ENCODE peak calls at places on chromosomes 1 and 21, in eight cellular contexts. One of them, this sample, is unnamed.

GRCh38 chr1:118944546-118944945 is 43.6 kb downstream of the TBX15 start:
- DNase-seq in ureter: no peak
- DNase-seq in activated CD4-positive, alpha-beta T cell treated with anti-CD3 and anti-CD28 coated beads, Interleukin-2, amount 10 ng/mL, durations not matched to agents 7 days and 5 days: no peak
- DNase-seq in kidney tubule cell: no peak
- DNase-seq in CD4-positive, CD25-positive, alpha-beta regulatory T cell: no peak
- DNase-seq in naive B cell: no peak
- DNase-seq in fibroblast of the aortic adventitia: no peak
- DNase-seq in activated T-cell treated with anti-CD3 and anti-CD28 coated beads, Interleukin-2, amount 50 U/mL, for 72 hours: no peak
- DNase-seq in this sample: no peak

GRCh38 chr1:232937741-232938375 is 12.6 kb upstream of the NTPCR start:
- DNase-seq in ureter: no peak
- DNase-seq in activated CD4-positive, alpha-beta T cell treated with anti-CD3 and anti-CD28 coated beads, Interleukin-2, amount 10 ng/mL, durations not matched to agents 7 days and 5 days: no peak
- DNase-seq in kidney tubule cell: no peak
- DNase-seq in CD4-positive, CD25-positive, alpha-beta regulatory T cell: no peak
- DNase-seq in naive B cell: no peak
- DNase-seq in fibroblast of the aortic adventitia: peak
- DNase-seq in activated T-cell treated with anti-CD3 and anti-CD28 coated beads, Interleukin-2, amount 50 U/mL, for 72 hours: no peak
- DNase-seq in this sample: no peak

GRCh38 chr1:7366955-7367665 is 404.0 kb upstream of the VAMP3 start:
- DNase-seq in ureter: no peak
- DNase-seq in activated CD4-positive, alpha-beta T cell treated with anti-CD3 and anti-CD28 coated beads, Interleukin-2, amount 10 ng/mL, durations not matched to agents 7 days and 5 days: no peak
- DNase-seq in kidney tubule cell: no peak
- DNase-seq in CD4-positive, CD25-positive, alpha-beta regulatory T cell: no peak
- DNase-seq in naive B cell: no peak
- DNase-seq in fibroblast of the aortic adventitia: no peak
- DNase-seq in activated T-cell treated with anti-CD3 and anti-CD28 coated beads, Interleukin-2, amount 50 U/mL, for 72 hours: no peak
- DNase-seq in this sample: no peak

GRCh38 chr1:2199042-2199810 is 4.7 kb upstream of the FAAP20 start:
- DNase-seq in ureter: peak
- DNase-seq in activated CD4-positive, alpha-beta T cell treated with anti-CD3 and anti-CD28 coated beads, Interleukin-2, amount 10 ng/mL, durations not matched to agents 7 days and 5 days: peak
- DNase-seq in kidney tubule cell: peak
- DNase-seq in CD4-positive, CD25-positive, alpha-beta regulatory T cell: peak
- DNase-seq in naive B cell: peak
- DNase-seq in fibroblast of the aortic adventitia: peak
- DNase-seq in activated T-cell treated with anti-CD3 and anti-CD28 coated beads, Interleukin-2, amount 50 U/mL, for 72 hours: peak
- DNase-seq in this sample: peak

GRCh38 chr1:36352910-36353878 is 29.7 kb upstream of the EVA1B start:
- DNase-seq in ureter: no peak
- DNase-seq in activated CD4-positive, alpha-beta T cell treated with anti-CD3 and anti-CD28 coated beads, Interleukin-2, amount 10 ng/mL, durations not matched to agents 7 days and 5 days: no peak
- DNase-seq in kidney tubule cell: peak
- DNase-seq in CD4-positive, CD25-positive, alpha-beta regulatory T cell: no peak
- DNase-seq in naive B cell: no peak
- DNase-seq in fibroblast of the aortic adventitia: peak
- DNase-seq in activated T-cell treated with anti-CD3 and anti-CD28 coated beads, Interleukin-2, amount 50 U/mL, for 72 hours: no peak
- DNase-seq in this sample: no peak

GRCh38 chr1:95793893-95794292 is 559.9 kb downstream of the RWDD3 start:
- DNase-seq in ureter: no peak
- DNase-seq in activated CD4-positive, alpha-beta T cell treated with anti-CD3 and anti-CD28 coated beads, Interleukin-2, amount 10 ng/mL, durations not matched to agents 7 days and 5 days: no peak
- DNase-seq in kidney tubule cell: no peak
- DNase-seq in CD4-positive, CD25-positive, alpha-beta regulatory T cell: no peak
- DNase-seq in naive B cell: no peak
- DNase-seq in fibroblast of the aortic adventitia: no peak
- DNase-seq in activated T-cell treated with anti-CD3 and anti-CD28 coated beads, Interleukin-2, amount 50 U/mL, for 72 hours: no peak
- DNase-seq in this sample: no peak

GRCh38 chr1:110050602-110051261 is 16.3 kb downstream of the STRIP1 start:
- DNase-seq in ureter: no peak
- DNase-seq in activated CD4-positive, alpha-beta T cell treated with anti-CD3 and anti-CD28 coated beads, Interleukin-2, amount 10 ng/mL, durations not matched to agents 7 days and 5 days: no peak
- DNase-seq in kidney tubule cell: no peak
- DNase-seq in CD4-positive, CD25-positive, alpha-beta regulatory T cell: no peak
- DNase-seq in naive B cell: no peak
- DNase-seq in fibroblast of the aortic adventitia: peak
- DNase-seq in activated T-cell treated with anti-CD3 and anti-CD28 coated beads, Interleukin-2, amount 50 U/mL, for 72 hours: no peak
- DNase-seq in this sample: no peak

GRCh38 chr1:88302843-88303486 is 381.1 kb upstream of the PKN2 start:
- DNase-seq in ureter: no peak
- DNase-seq in activated CD4-positive, alpha-beta T cell treated with anti-CD3 and anti-CD28 coated beads, Interleukin-2, amount 10 ng/mL, durations not matched to agents 7 days and 5 days: no peak
- DNase-seq in kidney tubule cell: peak
- DNase-seq in CD4-positive, CD25-positive, alpha-beta regulatory T cell: no peak
- DNase-seq in naive B cell: peak
- DNase-seq in fibroblast of the aortic adventitia: peak
- DNase-seq in activated T-cell treated with anti-CD3 and anti-CD28 coated beads, Interleukin-2, amount 50 U/mL, for 72 hours: no peak
- DNase-seq in this sample: peak

GRCh38 chr1:201454568-201454967 is 14.4 kb downstream of the PHLDA3 start:
- DNase-seq in ureter: no peak
- DNase-seq in activated CD4-positive, alpha-beta T cell treated with anti-CD3 and anti-CD28 coated beads, Interleukin-2, amount 10 ng/mL, durations not matched to agents 7 days and 5 days: no peak
- DNase-seq in kidney tubule cell: no peak
- DNase-seq in CD4-positive, CD25-positive, alpha-beta regulatory T cell: no peak
- DNase-seq in naive B cell: no peak
- DNase-seq in fibroblast of the aortic adventitia: no peak
- DNase-seq in activated T-cell treated with anti-CD3 and anti-CD28 coated beads, Interleukin-2, amount 50 U/mL, for 72 hours: no peak
- DNase-seq in this sample: no peak

GRCh38 chr1:63326106-63326472 is 3.7 kb downstream of the FOXD3 start:
- DNase-seq in ureter: no peak
- DNase-seq in activated CD4-positive, alpha-beta T cell treated with anti-CD3 and anti-CD28 coated beads, Interleukin-2, amount 10 ng/mL, durations not matched to agents 7 days and 5 days: no peak
- DNase-seq in kidney tubule cell: no peak
- DNase-seq in CD4-positive, CD25-positive, alpha-beta regulatory T cell: no peak
- DNase-seq in naive B cell: no peak
- DNase-seq in fibroblast of the aortic adventitia: no peak
- DNase-seq in activated T-cell treated with anti-CD3 and anti-CD28 coated beads, Interleukin-2, amount 50 U/mL, for 72 hours: no peak
- DNase-seq in this sample: peak

GRCh38 chr1:155309423-155310021 is 856 bp downstream of the FDPS start:
- DNase-seq in ureter: no peak
- DNase-seq in activated CD4-positive, alpha-beta T cell treated with anti-CD3 and anti-CD28 coated beads, Interleukin-2, amount 10 ng/mL, durations not matched to agents 7 days and 5 days: no peak
- DNase-seq in kidney tubule cell: peak
- DNase-seq in CD4-positive, CD25-positive, alpha-beta regulatory T cell: no peak
- DNase-seq in naive B cell: no peak
- DNase-seq in fibroblast of the aortic adventitia: no peak
- DNase-seq in activated T-cell treated with anti-CD3 and anti-CD28 coated beads, Interleukin-2, amount 50 U/mL, for 72 hours: no peak
- DNase-seq in this sample: peak

GRCh38 chr1:40886318-40887011 is 24.3 kb upstream of the CITED4 start:
- DNase-seq in ureter: no peak
- DNase-seq in activated CD4-positive, alpha-beta T cell treated with anti-CD3 and anti-CD28 coated beads, Interleukin-2, amount 10 ng/mL, durations not matched to agents 7 days and 5 days: no peak
- DNase-seq in kidney tubule cell: no peak
- DNase-seq in CD4-positive, CD25-positive, alpha-beta regulatory T cell: no peak
- DNase-seq in naive B cell: no peak
- DNase-seq in fibroblast of the aortic adventitia: no peak
- DNase-seq in activated T-cell treated with anti-CD3 and anti-CD28 coated beads, Interleukin-2, amount 50 U/mL, for 72 hours: no peak
- DNase-seq in this sample: no peak

GRCh38 chr21:37757631-37758376 is 158.5 kb downstream of the KCNJ6 start:
- DNase-seq in ureter: no peak
- DNase-seq in activated CD4-positive, alpha-beta T cell treated with anti-CD3 and anti-CD28 coated beads, Interleukin-2, amount 10 ng/mL, durations not matched to agents 7 days and 5 days: no peak
- DNase-seq in kidney tubule cell: no peak
- DNase-seq in CD4-positive, CD25-positive, alpha-beta regulatory T cell: no peak
- DNase-seq in naive B cell: no peak
- DNase-seq in fibroblast of the aortic adventitia: no peak
- DNase-seq in activated T-cell treated with anti-CD3 and anti-CD28 coated beads, Interleukin-2, amount 50 U/mL, for 72 hours: no peak
- DNase-seq in this sample: no peak

GRCh38 chr1:58442114-58442513 is 104.4 kb downstream of the OMA1 start:
- DNase-seq in ureter: no peak
- DNase-seq in activated CD4-positive, alpha-beta T cell treated with anti-CD3 and anti-CD28 coated beads, Interleukin-2, amount 10 ng/mL, durations not matched to agents 7 days and 5 days: no peak
- DNase-seq in kidney tubule cell: peak
- DNase-seq in CD4-positive, CD25-positive, alpha-beta regulatory T cell: no peak
- DNase-seq in naive B cell: no peak
- DNase-seq in fibroblast of the aortic adventitia: no peak
- DNase-seq in activated T-cell treated with anti-CD3 and anti-CD28 coated beads, Interleukin-2, amount 50 U/mL, for 72 hours: no peak
- DNase-seq in this sample: no peak

GRCh38 chr21:44438531-44439210 is 16.6 kb upstream of the LRRC3 start:
- DNase-seq in ureter: no peak
- DNase-seq in activated CD4-positive, alpha-beta T cell treated with anti-CD3 and anti-CD28 coated beads, Interleukin-2, amount 10 ng/mL, durations not matched to agents 7 days and 5 days: no peak
- DNase-seq in kidney tubule cell: no peak
- DNase-seq in CD4-positive, CD25-positive, alpha-beta regulatory T cell: no peak
- DNase-seq in naive B cell: no peak
- DNase-seq in fibroblast of the aortic adventitia: no peak
- DNase-seq in activated T-cell treated with anti-CD3 and anti-CD28 coated beads, Interleukin-2, amount 50 U/mL, for 72 hours: no peak
- DNase-seq in this sample: no peak

GRCh38 chr1:45136984-45137383 is 69.4 kb downstream of the ZSWIM5 start:
- DNase-seq in ureter: no peak
- DNase-seq in activated CD4-positive, alpha-beta T cell treated with anti-CD3 and anti-CD28 coated beads, Interleukin-2, amount 10 ng/mL, durations not matched to agents 7 days and 5 days: no peak
- DNase-seq in kidney tubule cell: no peak
- DNase-seq in CD4-positive, CD25-positive, alpha-beta regulatory T cell: no peak
- DNase-seq in naive B cell: no peak
- DNase-seq in fibroblast of the aortic adventitia: no peak
- DNase-seq in activated T-cell treated with anti-CD3 and anti-CD28 coated beads, Interleukin-2, amount 50 U/mL, for 72 hours: no peak
- DNase-seq in this sample: no peak

GRCh38 chr21:46150491-46151121 is 4.8 kb downstream of the FTCD start:
- DNase-seq in ureter: no peak
- DNase-seq in activated CD4-positive, alpha-beta T cell treated with anti-CD3 and anti-CD28 coated beads, Interleukin-2, amount 10 ng/mL, durations not matched to agents 7 days and 5 days: no peak
- DNase-seq in kidney tubule cell: no peak
- DNase-seq in CD4-positive, CD25-positive, alpha-beta regulatory T cell: no peak
- DNase-seq in naive B cell: no peak
- DNase-seq in fibroblast of the aortic adventitia: no peak
- DNase-seq in activated T-cell treated with anti-CD3 and anti-CD28 coated beads, Interleukin-2, amount 50 U/mL, for 72 hours: no peak
- DNase-seq in this sample: no peak

GRCh38 chr1:46927249-46927835 is 13.9 kb downstream of the CYP4A11 start:
- DNase-seq in ureter: no peak
- DNase-seq in activated CD4-positive, alpha-beta T cell treated with anti-CD3 and anti-CD28 coated beads, Interleukin-2, amount 10 ng/mL, durations not matched to agents 7 days and 5 days: no peak
- DNase-seq in kidney tubule cell: no peak
- DNase-seq in CD4-positive, CD25-positive, alpha-beta regulatory T cell: no peak
- DNase-seq in naive B cell: no peak
- DNase-seq in fibroblast of the aortic adventitia: no peak
- DNase-seq in activated T-cell treated with anti-CD3 and anti-CD28 coated beads, Interleukin-2, amount 50 U/mL, for 72 hours: no peak
- DNase-seq in this sample: no peak

GRCh38 chr1:184469391-184469790 is 82.6 kb downstream of the C1orf21 start:
- DNase-seq in ureter: no peak
- DNase-seq in activated CD4-positive, alpha-beta T cell treated with anti-CD3 and anti-CD28 coated beads, Interleukin-2, amount 10 ng/mL, durations not matched to agents 7 days and 5 days: no peak
- DNase-seq in kidney tubule cell: no peak
- DNase-seq in CD4-positive, CD25-positive, alpha-beta regulatory T cell: no peak
- DNase-seq in naive B cell: no peak
- DNase-seq in fibroblast of the aortic adventitia: no peak
- DNase-seq in activated T-cell treated with anti-CD3 and anti-CD28 coated beads, Interleukin-2, amount 50 U/mL, for 72 hours: no peak
- DNase-seq in this sample: no peak

GRCh38 chr1:72062584-72062983 is 219.8 kb downstream of the NEGR1 start:
- DNase-seq in ureter: no peak
- DNase-seq in activated CD4-positive, alpha-beta T cell treated with anti-CD3 and anti-CD28 coated beads, Interleukin-2, amount 10 ng/mL, durations not matched to agents 7 days and 5 days: no peak
- DNase-seq in kidney tubule cell: no peak
- DNase-seq in CD4-positive, CD25-positive, alpha-beta regulatory T cell: no peak
- DNase-seq in naive B cell: no peak
- DNase-seq in fibroblast of the aortic adventitia: peak
- DNase-seq in activated T-cell treated with anti-CD3 and anti-CD28 coated beads, Interleukin-2, amount 50 U/mL, for 72 hours: no peak
- DNase-seq in this sample: no peak

GRCh38 chr1:98388431-98388830 is 273.1 kb upstream of the SNX7 start:
- DNase-seq in ureter: no peak
- DNase-seq in activated CD4-positive, alpha-beta T cell treated with anti-CD3 and anti-CD28 coated beads, Interleukin-2, amount 10 ng/mL, durations not matched to agents 7 days and 5 days: peak
- DNase-seq in kidney tubule cell: peak
- DNase-seq in CD4-positive, CD25-positive, alpha-beta regulatory T cell: peak
- DNase-seq in naive B cell: no peak
- DNase-seq in fibroblast of the aortic adventitia: peak
- DNase-seq in activated T-cell treated with anti-CD3 and anti-CD28 coated beads, Interleukin-2, amount 50 U/mL, for 72 hours: peak
- DNase-seq in this sample: no peak

GRCh38 chr1:209552406-209553264 is 30.9 kb upstream of the CAMK1G start:
- DNase-seq in ureter: no peak
- DNase-seq in activated CD4-positive, alpha-beta T cell treated with anti-CD3 and anti-CD28 coated beads, Interleukin-2, amount 10 ng/mL, durations not matched to agents 7 days and 5 days: no peak
- DNase-seq in kidney tubule cell: peak
- DNase-seq in CD4-positive, CD25-positive, alpha-beta regulatory T cell: no peak
- DNase-seq in naive B cell: no peak
- DNase-seq in fibroblast of the aortic adventitia: no peak
- DNase-seq in activated T-cell treated with anti-CD3 and anti-CD28 coated beads, Interleukin-2, amount 50 U/mL, for 72 hours: no peak
- DNase-seq in this sample: no peak

GRCh38 chr1:32404956-32405355 is 10.7 kb upstream of the BSDC1 start:
- DNase-seq in ureter: no peak
- DNase-seq in activated CD4-positive, alpha-beta T cell treated with anti-CD3 and anti-CD28 coated beads, Interleukin-2, amount 10 ng/mL, durations not matched to agents 7 days and 5 days: no peak
- DNase-seq in kidney tubule cell: no peak
- DNase-seq in CD4-positive, CD25-positive, alpha-beta regulatory T cell: no peak
- DNase-seq in naive B cell: no peak
- DNase-seq in fibroblast of the aortic adventitia: peak
- DNase-seq in activated T-cell treated with anti-CD3 and anti-CD28 coated beads, Interleukin-2, amount 50 U/mL, for 72 hours: no peak
- DNase-seq in this sample: peak

GRCh38 chr1:154716012-154716411 is 108.0 kb upstream of the ADAR start:
- DNase-seq in ureter: no peak
- DNase-seq in activated CD4-positive, alpha-beta T cell treated with anti-CD3 and anti-CD28 coated beads, Interleukin-2, amount 10 ng/mL, durations not matched to agents 7 days and 5 days: no peak
- DNase-seq in kidney tubule cell: peak
- DNase-seq in CD4-positive, CD25-positive, alpha-beta regulatory T cell: no peak
- DNase-seq in naive B cell: no peak
- DNase-seq in fibroblast of the aortic adventitia: no peak
- DNase-seq in activated T-cell treated with anti-CD3 and anti-CD28 coated beads, Interleukin-2, amount 50 U/mL, for 72 hours: no peak
- DNase-seq in this sample: no peak

GRCh38 chr1:36305915-36306209 is 306 bp upstream of the SH3D21 start:
- DNase-seq in ureter: no peak
- DNase-seq in activated CD4-positive, alpha-beta T cell treated with anti-CD3 and anti-CD28 coated beads, Interleukin-2, amount 10 ng/mL, durations not matched to agents 7 days and 5 days: no peak
- DNase-seq in kidney tubule cell: no peak
- DNase-seq in CD4-positive, CD25-positive, alpha-beta regulatory T cell: no peak
- DNase-seq in naive B cell: no peak
- DNase-seq in fibroblast of the aortic adventitia: no peak
- DNase-seq in activated T-cell treated with anti-CD3 and anti-CD28 coated beads, Interleukin-2, amount 50 U/mL, for 72 hours: no peak
- DNase-seq in this sample: no peak

GRCh38 chr1:164785841-164786534 is 227.0 kb downstream of the PBX1 start:
- DNase-seq in ureter: no peak
- DNase-seq in activated CD4-positive, alpha-beta T cell treated with anti-CD3 and anti-CD28 coated beads, Interleukin-2, amount 10 ng/mL, durations not matched to agents 7 days and 5 days: no peak
- DNase-seq in kidney tubule cell: no peak
- DNase-seq in CD4-positive, CD25-positive, alpha-beta regulatory T cell: no peak
- DNase-seq in naive B cell: no peak
- DNase-seq in fibroblast of the aortic adventitia: peak
- DNase-seq in activated T-cell treated with anti-CD3 and anti-CD28 coated beads, Interleukin-2, amount 50 U/mL, for 72 hours: no peak
- DNase-seq in this sample: no peak

GRCh38 chr1:230739564-230739963 is 7.6 kb upstream of the CAPN9 start:
- DNase-seq in ureter: no peak
- DNase-seq in activated CD4-positive, alpha-beta T cell treated with anti-CD3 and anti-CD28 coated beads, Interleukin-2, amount 10 ng/mL, durations not matched to agents 7 days and 5 days: no peak
- DNase-seq in kidney tubule cell: no peak
- DNase-seq in CD4-positive, CD25-positive, alpha-beta regulatory T cell: no peak
- DNase-seq in naive B cell: no peak
- DNase-seq in fibroblast of the aortic adventitia: no peak
- DNase-seq in activated T-cell treated with anti-CD3 and anti-CD28 coated beads, Interleukin-2, amount 50 U/mL, for 72 hours: no peak
- DNase-seq in this sample: no peak

GRCh38 chr21:44932366-44933181 is 7.3 kb upstream of the SLX9 start:
- DNase-seq in ureter: no peak
- DNase-seq in activated CD4-positive, alpha-beta T cell treated with anti-CD3 and anti-CD28 coated beads, Interleukin-2, amount 10 ng/mL, durations not matched to agents 7 days and 5 days: peak
- DNase-seq in kidney tubule cell: peak
- DNase-seq in CD4-positive, CD25-positive, alpha-beta regulatory T cell: peak
- DNase-seq in naive B cell: peak
- DNase-seq in fibroblast of the aortic adventitia: no peak
- DNase-seq in activated T-cell treated with anti-CD3 and anti-CD28 coated beads, Interleukin-2, amount 50 U/mL, for 72 hours: peak
- DNase-seq in this sample: peak

GRCh38 chr21:34726627-34727337 is 58.0 kb downstream of the CLIC6 start:
- DNase-seq in ureter: no peak
- DNase-seq in activated CD4-positive, alpha-beta T cell treated with anti-CD3 and anti-CD28 coated beads, Interleukin-2, amount 10 ng/mL, durations not matched to agents 7 days and 5 days: peak
- DNase-seq in kidney tubule cell: peak
- DNase-seq in CD4-positive, CD25-positive, alpha-beta regulatory T cell: no peak
- DNase-seq in naive B cell: no peak
- DNase-seq in fibroblast of the aortic adventitia: no peak
- DNase-seq in activated T-cell treated with anti-CD3 and anti-CD28 coated beads, Interleukin-2, amount 50 U/mL, for 72 hours: no peak
- DNase-seq in this sample: no peak

GRCh38 chr1:210901981-210902770 is 231.8 kb downstream of the KCNH1 start:
- DNase-seq in ureter: no peak
- DNase-seq in activated CD4-positive, alpha-beta T cell treated with anti-CD3 and anti-CD28 coated beads, Interleukin-2, amount 10 ng/mL, durations not matched to agents 7 days and 5 days: no peak
- DNase-seq in kidney tubule cell: no peak
- DNase-seq in CD4-positive, CD25-positive, alpha-beta regulatory T cell: no peak
- DNase-seq in naive B cell: no peak
- DNase-seq in fibroblast of the aortic adventitia: no peak
- DNase-seq in activated T-cell treated with anti-CD3 and anti-CD28 coated beads, Interleukin-2, amount 50 U/mL, for 72 hours: no peak
- DNase-seq in this sample: no peak

GRCh38 chr1:205980182-205980830 is 22.9 kb downstream of the RAB7B start:
- DNase-seq in ureter: no peak
- DNase-seq in activated CD4-positive, alpha-beta T cell treated with anti-CD3 and anti-CD28 coated beads, Interleukin-2, amount 10 ng/mL, durations not matched to agents 7 days and 5 days: no peak
- DNase-seq in kidney tubule cell: no peak
- DNase-seq in CD4-positive, CD25-positive, alpha-beta regulatory T cell: no peak
- DNase-seq in naive B cell: no peak
- DNase-seq in fibroblast of the aortic adventitia: no peak
- DNase-seq in activated T-cell treated with anti-CD3 and anti-CD28 coated beads, Interleukin-2, amount 50 U/mL, for 72 hours: no peak
- DNase-seq in this sample: no peak

GRCh38 chr1:244210884-244211558 is 159.9 kb downstream of the ZBTB18 start:
- DNase-seq in ureter: no peak
- DNase-seq in activated CD4-positive, alpha-beta T cell treated with anti-CD3 and anti-CD28 coated beads, Interleukin-2, amount 10 ng/mL, durations not matched to agents 7 days and 5 days: no peak
- DNase-seq in kidney tubule cell: peak
- DNase-seq in CD4-positive, CD25-positive, alpha-beta regulatory T cell: no peak
- DNase-seq in naive B cell: no peak
- DNase-seq in fibroblast of the aortic adventitia: no peak
- DNase-seq in activated T-cell treated with anti-CD3 and anti-CD28 coated beads, Interleukin-2, amount 50 U/mL, for 72 hours: no peak
- DNase-seq in this sample: peak

GRCh38 chr1:36365310-36365895 is 20.3 kb downstream of the STK40 start:
- DNase-seq in ureter: no peak
- DNase-seq in activated CD4-positive, alpha-beta T cell treated with anti-CD3 and anti-CD28 coated beads, Interleukin-2, amount 10 ng/mL, durations not matched to agents 7 days and 5 days: no peak
- DNase-seq in kidney tubule cell: no peak
- DNase-seq in CD4-positive, CD25-positive, alpha-beta regulatory T cell: no peak
- DNase-seq in naive B cell: no peak
- DNase-seq in fibroblast of the aortic adventitia: peak
- DNase-seq in activated T-cell treated with anti-CD3 and anti-CD28 coated beads, Interleukin-2, amount 50 U/mL, for 72 hours: no peak
- DNase-seq in this sample: no peak

GRCh38 chr1:94778808-94779207 is 41.3 kb upstream of the SLC44A3 start:
- DNase-seq in ureter: no peak
- DNase-seq in activated CD4-positive, alpha-beta T cell treated with anti-CD3 and anti-CD28 coated beads, Interleukin-2, amount 10 ng/mL, durations not matched to agents 7 days and 5 days: no peak
- DNase-seq in kidney tubule cell: no peak
- DNase-seq in CD4-positive, CD25-positive, alpha-beta regulatory T cell: no peak
- DNase-seq in naive B cell: no peak
- DNase-seq in fibroblast of the aortic adventitia: no peak
- DNase-seq in activated T-cell treated with anti-CD3 and anti-CD28 coated beads, Interleukin-2, amount 50 U/mL, for 72 hours: no peak
- DNase-seq in this sample: no peak